ENCODE peak calls at places on chromosome 14, in seven cellular contexts. X is A673; H is AG09319; M is CD8-positive, alpha-beta T cell; F is progenitor cell of endocrine pancreas; W is dorsolateral prefrontal cortex; L is AG04450. C is an unnamed sample.

GRCh38 chr14:90510208-90510607 is 113.4 kb downstream of the CALM1 start:
- DNase-seq in X (no peak), H (no peak), M (no peak), F (no peak), W (no peak), L (no peak), C (no peak)

GRCh38 chr14:101961011-101961721 is 3.2 kb upstream of the DYNC1H1 start:
- DNase-seq in X (peak; percentile 94), H (peak; percentile 49), M (peak; percentile 65), F (peak; percentile 61), W (peak; percentile 73), L (peak; percentile 50), C (peak; percentile 69)

GRCh38 chr14:77151245-77151644 is 9.7 kb upstream of the ZDHHC22 start:
- DNase-seq in X (peak; percentile 57), H (no peak), M (no peak), F (no peak), W (peak; percentile 22), L (no peak), C (no peak)

GRCh38 chr14:100770605-100771120 is 44.0 kb downstream of the DLK1 start:
- DNase-seq in X (no peak), H (no peak), M (no peak), F (no peak), W (no peak), L (no peak), C (no peak)

GRCh38 chr14:68417007-68417659 is 375.7 kb downstream of the ZFP36L1 start:
- DNase-seq in X (no peak), H (no peak), M (no peak), F (no peak), W (no peak), L (no peak), C (no peak)

GRCh38 chr14:61355892-61356325 is 34.5 kb downstream of the PRKCH start:
- DNase-seq in X (peak; percentile 65), H (no peak), M (no peak), F (no peak), W (no peak), L (no peak), C (no peak)

GRCh38 chr14:75459099-75459741 is 31.4 kb downstream of the JDP2 start:
- DNase-seq in X (no peak), H (no peak), M (no peak), F (no peak), W (no peak), L (no peak), C (no peak)

GRCh38 chr14:91464615-91465205 is 45.4 kb downstream of the PPP4R3A start:
- DNase-seq in X (peak; percentile 28), H (no peak), M (no peak), F (no peak), W (no peak), L (no peak), C (no peak)

GRCh38 chr14:29653303-29653702 is 274.3 kb downstream of the PRKD1 start:
- DNase-seq in X (no peak), H (no peak), M (no peak), F (no peak), W (no peak), L (no peak), C (no peak)

GRCh38 chr14:85308531-85309300 is 221.2 kb upstream of the FLRT2 start:
- DNase-seq in X (no peak), H (no peak), M (no peak), F (no peak), W (no peak), L (no peak), C (no peak)

GRCh38 chr14:24274101-24274543 is 2.7 kb upstream of the RABGGTA start:
- DNase-seq in X (no peak), H (no peak), M (no peak), F (no peak), W (no peak), L (no peak), C (no peak)

GRCh38 chr14:67077914-67078313 is 111.3 kb upstream of the GARIN2 start:
- DNase-seq in X (no peak), H (no peak), M (no peak), F (no peak), W (no peak), L (no peak), C (no peak)

GRCh38 chr14:61188196-61188595 is 92.9 kb downstream of the TMEM30B start:
- DNase-seq in X (no peak), H (no peak), M (no peak), F (no peak), W (no peak), L (no peak), C (no peak)

GRCh38 chr14:50668008-50668851 is at the start of gene SAV1:
- DNase-seq in X (peak; percentile 87), H (peak; percentile 32), M (peak; percentile 31), F (peak; percentile 73), W (peak; percentile 78), L (peak; percentile 75), C (peak; percentile 41)

GRCh38 chr14:91586451-91586850 is 76.3 kb upstream of the PPP4R3A start:
- DNase-seq in X (no peak), H (no peak), M (no peak), F (no peak), W (no peak), L (no peak), C (no peak)

GRCh38 chr14:60724080-60724618 is at the start of gene SIX4:
- DNase-seq in X (peak; percentile 84), H (peak; percentile 83), M (no peak), F (peak; percentile 70), W (peak; percentile 66), L (peak; percentile 79), C (no peak)

GRCh38 chr14:61296707-61297502 is 15.8 kb upstream of the TMEM30B start:
- DNase-seq in X (peak; percentile 55), H (no peak), M (no peak), F (no peak), W (no peak), L (no peak), C (no peak)

DNA sequence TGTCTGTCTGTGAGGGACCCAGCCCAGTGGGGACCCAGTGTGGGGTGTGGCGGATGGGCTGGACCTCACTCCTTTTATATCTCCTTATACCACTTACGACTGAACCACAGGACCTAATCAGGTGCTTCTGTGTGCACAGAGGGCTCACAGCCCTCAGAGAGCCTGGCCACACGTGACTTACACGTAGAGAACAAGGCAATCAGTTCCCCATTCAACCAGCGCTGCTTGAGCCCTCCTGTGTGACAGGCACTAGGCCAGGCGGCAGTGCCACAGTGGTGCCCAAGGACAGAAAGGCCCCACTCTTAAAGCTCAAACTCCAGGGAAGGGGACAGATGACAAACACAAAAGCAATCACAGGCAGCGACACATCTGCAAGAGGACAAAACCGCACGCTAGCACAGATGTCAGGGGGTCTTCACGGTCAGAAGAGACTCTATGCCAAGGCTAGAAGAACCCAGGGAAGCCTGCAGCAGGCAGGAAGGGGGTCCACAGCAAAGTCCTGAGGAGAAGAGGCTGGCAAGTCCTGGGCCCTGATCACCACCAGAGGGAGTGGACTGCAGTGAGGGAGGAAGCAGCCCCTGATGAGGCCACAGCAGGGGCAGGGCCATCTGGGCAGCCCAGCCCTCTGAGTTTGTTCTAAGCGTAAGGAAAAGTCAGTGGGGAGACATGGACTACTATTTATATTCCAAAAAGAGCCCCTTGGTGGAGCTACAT is 39.3 kb downstream of the SETD3 start:
- DNase-seq in X (peak; percentile 15), H (no peak), M (no peak), F (no peak), W (no peak), L (no peak), C (no peak)
- TF ChIP-seq CTCF in X (peak; percentile 20), H (no peak), M (no peak), F (peak; percentile 34), W (no peak), L (peak; percentile 28), C (no peak)

GRCh38 chr14:74400328-74400727 is 25.7 kb downstream of the SYNDIG1L start:
- DNase-seq in X (peak; percentile 13), H (no peak), M (no peak), F (no peak), W (no peak), L (no peak), C (no peak)
- TF ChIP-seq CTCF in X (no peak), H (peak; percentile 19), M (no peak), F (no peak), W (no peak), L (peak; percentile 28), C (no peak)

DNA sequence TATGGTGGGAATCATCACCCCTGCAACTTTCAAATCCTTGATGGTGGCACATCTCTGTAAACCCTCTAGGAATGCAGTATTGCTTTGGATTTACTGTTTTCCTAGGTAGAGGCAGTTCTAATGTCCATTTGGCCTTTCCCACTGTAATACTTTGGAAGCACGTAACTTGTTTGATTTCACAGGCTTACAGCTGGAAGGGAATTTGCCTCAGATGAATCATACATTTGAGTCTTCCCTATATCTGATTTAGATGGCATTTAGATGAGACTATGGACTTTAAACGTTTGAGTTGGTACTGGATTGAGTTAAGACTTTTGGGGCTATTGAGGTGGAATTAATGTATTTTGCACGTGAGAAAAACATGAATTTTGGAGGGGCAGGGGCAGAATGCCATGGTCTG is 35.9 kb downstream of the DAAM1 start:
- DNase-seq in X (no peak), H (no peak), M (no peak), F (no peak), W (no peak), L (no peak), C (no peak)
- TF ChIP-seq CTCF in X (no peak), H (no peak), M (no peak), F (no peak), W (no peak), L (no peak), C (no peak)

GRCh38 chr14:56555921-56556570 is 23.6 kb upstream of the TMEM260 start:
- DNase-seq in X (peak; percentile 81), H (peak; percentile 7), M (no peak), F (no peak), W (no peak), L (no peak), C (no peak)
- TF ChIP-seq CTCF in X (peak; percentile 85), H (peak; percentile 73), M (peak; percentile 25), F (peak; percentile 70), W (peak; percentile 48), L (peak; percentile 74), C (no peak)

GRCh38 chr14:36207500-36207899 is 31.0 kb upstream of the PTCSC3 start:
- DNase-seq in X (peak; percentile 6), H (no peak), M (no peak), F (no peak), W (no peak), L (no peak), C (no peak)
- TF ChIP-seq CTCF in X (peak; percentile 47), H (peak; percentile 37), M (no peak), F (peak; percentile 40), W (peak; percentile 36), L (peak; percentile 53), C (no peak)

DNA sequence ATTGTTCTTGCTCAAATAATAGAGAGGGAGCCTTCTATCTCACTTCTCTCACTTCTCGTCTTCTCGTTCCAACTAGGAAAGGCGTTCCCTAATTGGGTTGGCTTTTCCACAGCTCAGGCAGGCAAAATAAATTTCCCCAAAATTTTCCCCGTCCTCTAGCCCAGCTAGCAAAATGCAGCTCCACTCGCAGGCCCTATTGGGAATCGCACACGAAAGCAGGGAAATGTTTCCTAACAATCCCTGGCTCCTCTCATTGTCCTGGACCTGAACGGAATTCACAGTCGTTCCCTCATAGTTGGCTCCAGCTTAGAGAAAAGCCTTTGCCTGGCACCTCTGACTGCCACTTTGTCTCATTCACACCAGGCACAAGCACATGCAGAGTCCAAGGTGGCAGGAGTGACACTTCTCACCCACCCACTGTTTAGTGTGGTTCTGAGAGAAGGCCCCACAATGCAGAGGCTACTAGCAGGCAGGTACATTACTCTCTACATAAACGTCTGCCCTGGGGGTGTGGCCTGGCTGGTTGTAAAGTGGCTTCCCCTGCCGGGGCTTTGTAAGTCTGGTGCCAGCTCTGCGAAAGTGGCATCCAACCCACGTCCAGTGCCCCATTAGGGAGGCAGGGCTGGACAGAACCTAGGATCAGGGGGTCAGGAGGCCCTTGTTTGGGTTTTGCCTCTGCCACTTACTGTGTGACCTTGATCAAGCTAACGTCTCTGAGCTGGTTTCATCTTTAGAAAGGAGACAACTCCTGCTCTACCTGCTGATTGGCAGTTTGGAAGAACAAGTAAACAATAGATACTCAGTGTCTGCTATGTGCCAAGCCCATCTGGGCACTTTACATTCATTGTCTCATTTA is 4.2 kb downstream of the SERPINA10 start:
- DNase-seq in X (no peak), H (no peak), M (no peak), F (no peak), W (no peak), L (no peak), C (no peak)
- TF ChIP-seq CTCF in X (no peak), H (no peak), M (no peak), F (no peak), W (no peak), L (no peak), C (no peak)